ENCODE peak calls at places on chromosomes 11 and 22, in ten cellular contexts. Q, I, T, X, M, Z, U, R, F and O are unnamed samples.

GRCh38 chr22:44191036-44191454 is 10.3 kb downstream of the PARVG start:
- DNase-seq in Q (no peak), I (no peak), T (no peak), X (no peak), M (no peak), Z (no peak), U (no peak), R (no peak), F (no peak), O (no peak)

GRCh38 chr11:85040166-85040565 is 587.0 kb downstream of the DLG2 start:
- DNase-seq in Q (no peak), I (no peak), T (no peak), X (no peak), M (no peak), Z (no peak), U (no peak), R (no peak), F (no peak), O (no peak)

GRCh38 chr11:2168286-2169000 is 3.2 kb downstream of the TH start:
- DNase-seq in Q (no peak), I (no peak), T (no peak), X (no peak), M (no peak), Z (no peak), U (no peak), R (no peak), F (peak; percentile 29), O (no peak)

GRCh38 chr22:37904572-37905533 is 1.2 kb upstream of the MICALL1 start:
- DNase-seq in Q (peak; percentile 81), I (no peak), T (no peak), X (no peak), M (no peak), Z (peak; percentile 83), U (no peak), R (peak; percentile 87), F (no peak), O (no peak)

GRCh38 chr11:72577271-72577681 is 96.9 kb downstream of the PDE2A start:
- DNase-seq in Q (no peak), I (no peak), T (no peak), X (no peak), M (no peak), Z (peak; percentile 35), U (no peak), R (no peak), F (no peak), O (no peak)

GRCh38 chr22:33005476-33005875 is 52.7 kb downstream of the SYN3 start:
- DNase-seq in Q (no peak), I (no peak), T (no peak), X (no peak), M (no peak), Z (no peak), U (no peak), R (no peak), F (no peak), O (no peak)

GRCh38 chr22:32917577-32918375 is 116.3 kb downstream of the TIMP3 start:
- DNase-seq in Q (no peak), I (no peak), T (peak; percentile 14), X (peak; percentile 34), M (no peak), Z (peak; percentile 49), U (no peak), R (no peak), F (no peak), O (peak; percentile 69)

GRCh38 chr11:25529572-25529971 is 802.4 kb upstream of the ANO3 start:
- DNase-seq in Q (no peak), I (no peak), T (no peak), X (no peak), M (no peak), Z (no peak), U (no peak), R (no peak), F (no peak), O (no peak)

GRCh38 chr11:121367434-121367833 is 74.9 kb downstream of the SC5D start:
- DNase-seq in Q (no peak), I (peak; percentile 4), T (no peak), X (no peak), M (peak; percentile 23), Z (no peak), U (no peak), R (no peak), F (no peak), O (no peak)

GRCh38 chr11:8011981-8012444 is 24.9 kb downstream of the EIF3F start:
- DNase-seq in Q (no peak), I (no peak), T (no peak), X (no peak), M (no peak), Z (no peak), U (no peak), R (no peak), F (no peak), O (no peak)

GRCh38 chr11:64321026-64321425 is 3.1 kb downstream of the PRDX5 start:
- DNase-seq in Q (no peak), I (no peak), T (no peak), X (no peak), M (no peak), Z (no peak), U (no peak), R (no peak), F (no peak), O (no peak)

GRCh38 chr11:101885631-101886030 is 29.2 kb upstream of the CEP126 start:
- DNase-seq in Q (no peak), I (no peak), T (no peak), X (no peak), M (no peak), Z (no peak), U (no peak), R (no peak), F (no peak), O (no peak)

GRCh38 chr11:57359896-57360690 is 20.9 kb downstream of the PRG3 start:
- DNase-seq in Q (peak; percentile 86), I (no peak), T (no peak), X (no peak), M (no peak), Z (no peak), U (no peak), R (no peak), F (no peak), O (no peak)

GRCh38 chr11:77801477-77801876 is 19.0 kb downstream of the RSF1 start:
- DNase-seq in Q (no peak), I (no peak), T (no peak), X (no peak), M (no peak), Z (no peak), U (no peak), R (no peak), F (no peak), O (no peak)

GRCh38 chr11:69908511-69909220 is 89.5 kb upstream of the FGF3 start:
- DNase-seq in Q (no peak), I (no peak), T (no peak), X (no peak), M (no peak), Z (peak; percentile 17), U (no peak), R (no peak), F (no peak), O (no peak)

GRCh38 chr11:69909561-69910518 is 90.6 kb upstream of the FGF3 start:
- DNase-seq in Q (no peak), I (no peak), T (no peak), X (no peak), M (peak; percentile 16), Z (peak; percentile 46), U (no peak), R (no peak), F (no peak), O (no peak)

GRCh38 chr11:69905611-69906452 is 86.6 kb upstream of the FGF3 start:
- DNase-seq in Q (no peak), I (no peak), T (no peak), X (no peak), M (no peak), Z (peak; percentile 33), U (no peak), R (no peak), F (peak; percentile 34), O (peak; percentile 18)

GRCh38 chr11:69906453-69906907 is 87.3 kb upstream of the FGF3 start:
- DNase-seq in Q (no peak), I (no peak), T (no peak), X (no peak), M (no peak), Z (no peak), U (no peak), R (no peak), F (no peak), O (no peak)

GRCh38 chr11:69907611-69908010 is 88.4 kb upstream of the FGF3 start:
- DNase-seq in Q (no peak), I (no peak), T (no peak), X (no peak), M (no peak), Z (peak; percentile 18), U (no peak), R (no peak), F (no peak), O (no peak)
- H3K4me1 ChIP-seq in Q (peaks cover 20% of the 10 kb centered on the region), I (no peaks in the 10 kb centered on the region), T (peaks cover 7% of the 10 kb centered on the region), X (peaks cover 25% of the 10 kb centered on the region), M (no peaks in the 10 kb centered on the region), Z (no peaks in the 10 kb centered on the region), U (no peaks in the 10 kb centered on the region), R (peaks cover 3% of the 10 kb centered on the region), F (peaks cover 16% of the 10 kb centered on the region), O (no peaks in the 10 kb centered on the region)

DNA sequence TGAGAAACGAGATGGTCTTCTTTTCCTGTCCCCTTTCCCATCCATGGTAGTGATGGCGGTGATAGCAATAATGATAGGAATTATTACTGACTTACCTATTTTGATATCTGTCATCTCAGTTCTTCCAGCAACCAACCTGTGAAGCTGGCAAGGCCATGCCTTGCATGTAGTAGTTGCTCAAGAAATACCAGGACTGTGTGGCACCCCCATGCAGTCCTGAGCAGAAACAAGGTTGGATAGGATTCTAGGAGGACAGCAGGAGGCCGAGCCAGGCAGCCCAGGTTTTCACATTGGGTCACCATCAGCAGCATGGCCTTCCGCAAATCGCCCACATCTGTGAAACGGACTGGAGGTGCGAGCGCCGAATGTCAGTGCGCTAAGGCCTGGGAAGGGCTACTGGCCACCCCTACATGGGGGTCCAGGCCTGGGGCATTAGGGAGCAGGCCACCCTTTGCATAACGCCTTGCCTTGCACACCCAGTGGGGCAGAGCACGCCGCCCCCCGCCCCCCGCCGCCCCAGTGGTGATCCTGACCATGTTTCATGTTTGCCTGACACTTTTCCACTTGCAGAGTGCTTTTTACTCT is 2.5 kb downstream of the GRK2 start:
- DNase-seq in Q (no peak), I (no peak), T (no peak), X (peak; percentile 9), M (no peak), Z (no peak), U (no peak), R (no peak), F (no peak), O (peak; percentile 12)
- H3K4me1 ChIP-seq in Q (peaks cover 21% of the 10 kb centered on the region), I (peaks cover 70% of the 10 kb centered on the region), T (peaks cover 75% of the 10 kb centered on the region), X (peaks cover 77% of the 10 kb centered on the region), M (peaks cover 65% of the 10 kb centered on the region), Z (no peaks in the 10 kb centered on the region), U (peaks cover 68% of the 10 kb centered on the region), R (peaks cover 8% of the 10 kb centered on the region), F (peaks cover 73% of the 10 kb centered on the region), O (peaks cover 36% of the 10 kb centered on the region)

GRCh38 chr11:108643974-108644373 is 20.9 kb upstream of the DDX10 start:
- DNase-seq in Q (no peak), I (no peak), T (no peak), X (no peak), M (no peak), Z (no peak), U (no peak), R (no peak), F (no peak), O (no peak)
- H3K4me1 ChIP-seq in Q (no peaks in the 10 kb centered on the region), I (no peaks in the 10 kb centered on the region), T (peaks cover 5% of the 10 kb centered on the region), X (peaks cover 7% of the 10 kb centered on the region), M (no peaks in the 10 kb centered on the region), Z (peaks cover 3% of the 10 kb centered on the region), U (no peaks in the 10 kb centered on the region), R (no peaks in the 10 kb centered on the region), F (peaks cover 3% of the 10 kb centered on the region), O (no peaks in the 10 kb centered on the region)

GRCh38 chr22:42926768-42927167 is 69.7 kb upstream of the ARFGAP3 start:
- DNase-seq in Q (no peak), I (no peak), T (no peak), X (no peak), M (no peak), Z (peak; percentile 18), U (no peak), R (no peak), F (no peak), O (no peak)
- H3K4me1 ChIP-seq in Q (peaks cover 81% of the 10 kb centered on the region), I (no peaks in the 10 kb centered on the region), T (peaks cover 93% of the 10 kb centered on the region), X (peaks cover 78% of the 10 kb centered on the region), M (peaks cover 32% of the 10 kb centered on the region), Z (peaks cover 23% of the 10 kb centered on the region), U (peaks cover 41% of the 10 kb centered on the region), R (peaks cover 13% of the 10 kb centered on the region), F (peaks cover 43% of the 10 kb centered on the region), O (peaks cover 41% of the 10 kb centered on the region)